ENCODE peak calls at places on chromosomes 7 and 10, in seven cellular contexts. V, T, Y, O, G, M and J are unnamed samples.

GRCh38 chr10:85919358-85920022 is 447.1 kb downstream of the GRID1 start:
- DNase-seq in V (no peak), T (no peak), Y (no peak), O (no peak), G (no peak), M (no peak), J (no peak)

GRCh38 chr7:29657856-29658255 is 94.2 kb downstream of the PRR15 start:
- DNase-seq in V (no peak), T (no peak), Y (no peak), O (no peak), G (no peak), M (no peak), J (no peak)

GRCh38 chr7:17062433-17063383 is 180.9 kb upstream of the AGR3 start:
- DNase-seq in V (no peak), T (no peak), Y (peak), O (no peak), G (no peak), M (peak), J (no peak)

GRCh38 chr7:24035653-24036414 is 248.2 kb upstream of the NPY start:
- DNase-seq in V (no peak), T (no peak), Y (no peak), O (no peak), G (no peak), M (no peak), J (no peak)

GRCh38 chr7:123244768-123245167 is 45.0 kb upstream of the SLC13A1 start:
- DNase-seq in V (no peak), T (no peak), Y (no peak), O (no peak), G (no peak), M (no peak), J (no peak)

GRCh38 chr10:119428789-119429188 is 113.7 kb downstream of the RGS10 start:
- DNase-seq in V (no peak), T (no peak), Y (peak), O (no peak), G (no peak), M (no peak), J (no peak)

GRCh38 chr10:133017203-133017601 is 70.5 kb upstream of the ADGRA1 start:
- DNase-seq in V (no peak), T (no peak), Y (no peak), O (no peak), G (no peak), M (no peak), J (no peak)

GRCh38 chr10:5903563-5903962 is 13.5 kb downstream of the FBH1 start:
- DNase-seq in V (no peak), T (no peak), Y (no peak), O (no peak), G (no peak), M (no peak), J (no peak)

GRCh38 chr7:114835303-114835702 is 86.6 kb upstream of the MDFIC start:
- DNase-seq in V (no peak), T (no peak), Y (no peak), O (no peak), G (no peak), M (no peak), J (no peak)

GRCh38 chr7:158128572-158128971 is 459.1 kb downstream of the PTPRN2 start:
- DNase-seq in V (no peak), T (no peak), Y (no peak), O (no peak), G (no peak), M (no peak), J (no peak)

GRCh38 chr7:93890464-93891068 is at the start of gene TFPI2:
- DNase-seq in V (peak), T (no peak), Y (peak), O (peak), G (peak), M (no peak), J (peak)

GRCh38 chr10:11147723-11148122 is 130.1 kb downstream of the CELF2 start:
- DNase-seq in V (peak), T (no peak), Y (no peak), O (no peak), G (no peak), M (no peak), J (no peak)

GRCh38 chr10:47257396-47258120 is 42.4 kb upstream of the GDF10 start:
- DNase-seq in V (no peak), T (peak), Y (peak), O (no peak), G (no peak), M (no peak), J (no peak)

GRCh38 chr7:155807013-155807804 is 5.1 kb downstream of the SHH start:
- DNase-seq in V (peak), T (no peak), Y (no peak), O (peak), G (no peak), M (no peak), J (no peak)

GRCh38 chr7:22220947-22221346 is 136.0 kb downstream of the RAPGEF5 start:
- DNase-seq in V (no peak), T (no peak), Y (no peak), O (no peak), G (no peak), M (no peak), J (no peak)

GRCh38 chr7:29359480-29360093 is 165.0 kb downstream of the CHN2 start:
- DNase-seq in V (no peak), T (no peak), Y (no peak), O (no peak), G (no peak), M (no peak), J (no peak)